ENCODE peak calls at places on chromosomes 13 and 19, in four cellular contexts. P is ureter, L is lower leg skin, Q is fibroblast of pulmonary artery. D is an unnamed sample.

GRCh38 chr13:70923863-70924752 is 815.9 kb upstream of the KLHL1 start:
- DNase-seq in P (peak), L (no peak), Q (peak), D (no peak)

GRCh38 chr19:47433121-47433520 is 13.8 kb upstream of the MEIS3 start:
- DNase-seq in P (no peak), L (no peak), Q (no peak), D (no peak)

GRCh38 chr13:97222934-97223710 is 989 bp downstream of the MBNL2 start:
- DNase-seq in P (no peak), L (no peak), Q (no peak), D (peak)

GRCh38 chr19:14149509-14149994 is 13.2 kb upstream of the ASF1B start:
- DNase-seq in P (peak), L (peak), Q (peak), D (peak)

GRCh38 chr13:29832899-29833298 is 17.5 kb downstream of the UBL3 start:
- DNase-seq in P (no peak), L (no peak), Q (no peak), D (no peak)

GRCh38 chr19:43526884-43527859 is at the start of gene ETHE1:
- DNase-seq in P (peak), L (peak), Q (peak), D (peak)

GRCh38 chr19:5491565-5491964 is 36.3 kb downstream of the ZNRF4 start:
- DNase-seq in P (no peak), L (no peak), Q (no peak), D (no peak)

GRCh38 chr13:113513761-113514160 is 23.2 kb upstream of the DCUN1D2 start:
- DNase-seq in P (no peak), L (peak), Q (no peak), D (no peak)

GRCh38 chr19:57587529-57587928 is 3.6 kb downstream of the ZIK1 start:
- DNase-seq in P (no peak), L (no peak), Q (peak), D (peak)

GRCh38 chr13:45537506-45537905 is 72.8 kb downstream of the COG3 start:
- DNase-seq in P (no peak), L (no peak), Q (no peak), D (no peak)

GRCh38 chr19:45824041-45824471 is 8.9 kb upstream of the RSPH6A start:
- DNase-seq in P (no peak), L (no peak), Q (no peak), D (no peak)

GRCh38 chr13:75170321-75170720 is 311.6 kb downstream of the TBC1D4 start:
- DNase-seq in P (no peak), L (no peak), Q (no peak), D (no peak)

GRCh38 chr13:110233181-110233641 is 73.7 kb downstream of the COL4A1 start:
- DNase-seq in P (peak), L (peak), Q (peak), D (peak)

GRCh38 chr13:54162069-54162468 is 1133.5 kb downstream of the OLFM4 start:
- DNase-seq in P (no peak), L (no peak), Q (no peak), D (no peak)

GRCh38 chr13:102400619-102401125 is 1.2 kb downstream of the FGF14 start:
- DNase-seq in P (no peak), L (no peak), Q (no peak), D (peak)

GRCh38 chr13:77429320-77430142 is 102.6 kb upstream of the MYCBP2 start:
- DNase-seq in P (no peak), L (no peak), Q (no peak), D (no peak)

GRCh38 chr19:20367811-20368294 is 197.7 kb downstream of the ZNF737 start:
- DNase-seq in P (no peak), L (no peak), Q (no peak), D (no peak)